ENCODE peak calls at places on chromosome 19, in four cellular contexts. B is activated naive CD8-positive, alpha-beta T cell treated with anti-CD3 and anti-CD28 coated beads, Interleukin-2, amount 50 U/mL, for 24 hours; F is GM19239; V is NCI-H1105 treated with DMSO at 0.1 percent for 48 hours. Z is an unnamed sample.

GRCh38 chr19:7628589-7629311 is 595 bp downstream of the XAB2 start:
- DNase-seq in B (no peak), F (no peak), V (no peak), Z (no peak)

GRCh38 chr19:45526143-45526542 is 18.9 kb downstream of the VASP start:
- DNase-seq in B (no peak), F (no peak), V (peak), Z (no peak)

GRCh38 chr19:3056454-3057016 is 5.8 kb downstream of the TLE5 start:
- DNase-seq in B (no peak), F (no peak), V (no peak), Z (no peak)

GRCh38 chr19:16249826-16250434 is 52.2 kb downstream of the AP1M1 start:
- DNase-seq in B (no peak), F (no peak), V (no peak), Z (no peak)

GRCh38 chr19:378706-379105 is 30.2 kb downstream of the C2CD4C start:
- DNase-seq in B (no peak), F (no peak), V (no peak), Z (no peak)

GRCh38 chr19:8352134-8352827 is 9.2 kb upstream of the KANK3 start:
- DNase-seq in B (no peak), F (no peak), V (no peak), Z (peak)

GRCh38 chr19:15187026-15188007 is 13.5 kb downstream of the NOTCH3 start:
- DNase-seq in B (no peak), F (no peak), V (no peak), Z (no peak)

GRCh38 chr19:30817965-30818364 is 445.8 kb downstream of the ZNF536 start:
- DNase-seq in B (no peak), F (no peak), V (no peak), Z (no peak)

GRCh38 chr19:53942001-53942786 is 20.5 kb upstream of the CACNG8 start:
- DNase-seq in B (peak), F (no peak), V (no peak), Z (no peak)

GRCh38 chr19:4449826-4450075 is 7.8 kb downstream of the UBXN6 start:
- DNase-seq in B (no peak), F (no peak), V (no peak), Z (no peak)

GRCh38 chr19:45346449-45346848 is 5.9 kb downstream of the KLC3 start:
- DNase-seq in B (no peak), F (no peak), V (no peak), Z (no peak)

GRCh38 chr19:6056801-6057650 is 53.3 kb downstream of the RFX2 start:
- DNase-seq in B (no peak), F (no peak), V (no peak), Z (no peak)

GRCh38 chr19:14536926-14537692 is 7.7 kb downstream of the TECR start:
- DNase-seq in B (peak), F (no peak), V (no peak), Z (peak)

GRCh38 chr19:44657211-44657921 is 13.7 kb downstream of the PVR start:
- DNase-seq in B (peak), F (peak), V (peak), Z (peak)

GRCh38 chr19:12766051-12766521 is 9.3 kb downstream of the HOOK2 start:
- DNase-seq in B (no peak), F (peak), V (no peak), Z (peak)

GRCh38 chr19:19276851-19277250 is 3.8 kb upstream of the TM6SF2 start:
- DNase-seq in B (no peak), F (no peak), V (no peak), Z (no peak)

GRCh38 chr19:46975918-46976782 is 43.5 kb upstream of the NPAS1 start:
- DNase-seq in B (no peak), F (no peak), V (no peak), Z (no peak)

GRCh38 chr19:54454781-54455675 is 6.0 kb downstream of the LENG8 start:
- DNase-seq in B (no peak), F (no peak), V (no peak), Z (no peak)

GRCh38 chr19:547117-547516 is 3.3 kb downstream of the GZMM start:
- DNase-seq in B (no peak), F (no peak), V (no peak), Z (no peak)

GRCh38 chr19:47274891-47275865 is 493 bp downstream of the INAFM1 start:
- DNase-seq in B (peak), F (no peak), V (no peak), Z (no peak)

GRCh38 chr19:2491130-2491801 is 15.3 kb downstream of the GADD45B start:
- DNase-seq in B (no peak), F (no peak), V (peak), Z (no peak)

GRCh38 chr19:6793973-6794372 is 21.5 kb downstream of the VAV1 start:
- DNase-seq in B (no peak), F (no peak), V (no peak), Z (no peak)

GRCh38 chr19:2344381-2344870 is 15.6 kb upstream of the TMPRSS9 start:
- DNase-seq in B (no peak), F (no peak), V (no peak), Z (no peak)

GRCh38 chr19:41373993-41374392 is 2.3 kb upstream of the TMEM91 start:
- DNase-seq in B (no peak), F (no peak), V (peak), Z (no peak)

GRCh38 chr19:16836115-16836905 is 7.1 kb downstream of the SIN3B start:
- DNase-seq in B (peak), F (no peak), V (no peak), Z (peak)

GRCh38 chr19:6211632-6212402 is 68.0 kb downstream of the MLLT1 start:
- DNase-seq in B (no peak), F (no peak), V (no peak), Z (no peak)

GRCh38 chr19:54439174-54439851 is 9.7 kb upstream of the LENG8 start:
- DNase-seq in B (peak), F (no peak), V (no peak), Z (no peak)

GRCh38 chr19:38698225-38699026 is 45.8 kb downstream of the CAPN12 start:
- DNase-seq in B (no peak), F (no peak), V (no peak), Z (no peak)

GRCh38 chr19:31537136-31537535 is 187.9 kb upstream of the TSHZ3 start:
- DNase-seq in B (no peak), F (no peak), V (no peak), Z (no peak)

GRCh38 chr19:47227347-47228167 is 3.4 kb downstream of the BBC3 start:
- DNase-seq in B (peak), F (no peak), V (peak), Z (peak)

GRCh38 chr19:13847033-13847899 is 29.7 kb upstream of the NANOS3 start:
- DNase-seq in B (peak), F (peak), V (peak), Z (peak)

GRCh38 chr19:17296278-17296677 is 6.9 kb downstream of the ABHD8 start:
- DNase-seq in B (no peak), F (no peak), V (no peak), Z (no peak)

GRCh38 chr19:17073869-17074627 is 1.2 kb downstream of the HAUS8 start:
- DNase-seq in B (no peak), F (no peak), V (peak), Z (no peak)

GRCh38 chr19:2173388-2173787 is 9.7 kb downstream of the DOT1L start:
- DNase-seq in B (no peak), F (no peak), V (no peak), Z (no peak)

GRCh38 chr19:53132231-53132991 is at the start of gene ZNF415:
- DNase-seq in B (peak), F (no peak), V (no peak), Z (peak)

GRCh38 chr19:47657719-47658118 is 48.8 kb downstream of the BICRA start:
- DNase-seq in B (no peak), F (no peak), V (no peak), Z (no peak)

GRCh38 chr19:12834976-12835757 is 788 bp upstream of the RTBDN start:
- DNase-seq in B (peak), F (no peak), V (no peak), Z (no peak)

GRCh38 chr19:57653689-57654088 is 15.0 kb upstream of the ZSCAN4 start:
- DNase-seq in B (no peak), F (no peak), V (no peak), Z (no peak)

GRCh38 chr19:35715981-35716734 is 1.6 kb upstream of the KMT2B start:
- DNase-seq in B (peak), F (no peak), V (peak), Z (no peak)

Z was measured in GM13976.